ENCODE peak calls at places on chromosomes 16 and 17, in seven cellular contexts. H is hepatocyte, C is lung, R is bronchial epithelial cell, E is BJ, O is upper lobe of right lung, A is endodermal cell. G is an unnamed sample.

GRCh38 chr16:49727611-49728010 is 128.3 kb downstream of the ZNF423 start:
- DNase-seq in E (no peak), R (no peak), H (no peak), C (no peak), A (no peak), O (no peak), G (no peak)

GRCh38 chr16:19980866-19981265 is 92.8 kb downstream of the GPR139 start:
- DNase-seq in A (peak; percentile 74), C (no peak), R (no peak), E (no peak), H (peak; percentile 41), O (no peak), G (no peak)

GRCh38 chr16:80084614-80085013 is 456.2 kb upstream of the DYNLRB2 start:
- DNase-seq in H (peak; percentile 88), O (no peak), A (peak; percentile 82), R (peak; percentile 77), E (no peak), C (no peak), G (no peak)

GRCh38 chr16:8863594-8864424 is 5.0 kb downstream of the CARHSP1 start:
- DNase-seq in R (peak; percentile 47), H (peak; percentile 90), C (no peak), A (peak; percentile 81), O (no peak), E (no peak), G (no peak)

GRCh38 chr17:68840073-68840472 is 115.1 kb downstream of the ABCA8 start:
- DNase-seq in A (no peak), H (no peak), E (no peak), R (no peak), C (no peak), O (no peak), G (no peak)

GRCh38 chr16:88527186-88527936 is 42.8 kb upstream of the ZC3H18 start:
- DNase-seq in A (peak; percentile 95), C (peak; percentile 59), H (peak; percentile 91), O (peak; percentile 83), E (no peak), R (peak; percentile 16), G (no peak)

GRCh38 chr17:79923974-79924638 is 84.9 kb upstream of the CBX4 start:
- DNase-seq in C (no peak), H (peak; percentile 71), A (peak; percentile 99), R (no peak), O (no peak), E (no peak), G (no peak)

GRCh38 chr17:4499431-4500187 is 928 bp downstream of the SPNS2 start:
- DNase-seq in H (no peak), R (no peak), E (no peak), O (no peak), C (no peak), A (peak; percentile 80), G (no peak)

GRCh38 chr16:4538386-4539235 is at the start of gene CDIP1:
- DNase-seq in R (peak; percentile 81), A (peak; percentile 99), C (peak; percentile 97), H (peak; percentile 97), O (peak; percentile 99), E (peak; percentile 64), G (peak; percentile 98)

GRCh38 chr16:15548482-15548891 is 94.5 kb downstream of the MARF1 start:
- DNase-seq in R (peak; percentile 32), C (no peak), H (no peak), E (no peak), A (peak; percentile 59), O (no peak), G (no peak)

GRCh38 chr17:37762669-37763068 is 17.8 kb upstream of the HNF1B start:
- DNase-seq in H (no peak), E (no peak), A (no peak), C (no peak), O (no peak), R (no peak), G (no peak)

GRCh38 chr16:89009343-89010209 is 32.6 kb upstream of the CBFA2T3 start:
- DNase-seq in H (peak; percentile 76), A (peak; percentile 82), C (no peak), O (peak; percentile 64), E (no peak), R (no peak), G (no peak)

GRCh38 chr17:63950940-63951907 is 19.1 kb upstream of the CD79B start:
- DNase-seq in H (peak; percentile 69), O (no peak), C (no peak), A (peak; percentile 95), R (peak; percentile 38), E (no peak), G (no peak)

GRCh38 chr17:64115871-64116534 is 13.9 kb downstream of the ERN1 start:
- DNase-seq in A (peak; percentile 23), C (no peak), E (peak; percentile 46), O (no peak), R (peak; percentile 97), H (no peak), G (no peak)

GRCh38 chr16:85175724-85176233 is 63.5 kb upstream of the CIBAR2 start:
- DNase-seq in O (no peak), A (no peak), R (no peak), E (no peak), C (no peak), H (no peak), G (no peak)

GRCh38 chr16:30429678-30430427 is at the start of gene DCTPP1:
- DNase-seq in O (peak; percentile 95), E (peak; percentile 92), C (peak; percentile 96), A (peak; percentile 97), R (peak; percentile 99), H (peak; percentile 99), G (peak; percentile 98)

GRCh38 chr16:87422106-87422505 is 30.0 kb downstream of the MAP1LC3B start:
- DNase-seq in E (no peak), H (no peak), O (no peak), R (no peak), A (no peak), C (no peak), G (no peak)

GRCh38 chr16:16158741-16159374 is 64.4 kb downstream of the ABCC6 start:
- DNase-seq in C (no peak), O (no peak), A (no peak), H (no peak), R (peak; percentile 13), E (no peak), G (no peak)

GRCh38 chr17:15399443-15399842 is 58.0 kb upstream of the TEKT3 start:
- DNase-seq in A (no peak), H (no peak), O (no peak), R (no peak), E (no peak), C (no peak), G (no peak)

GRCh38 chr16:68353366-68353765 is 42.5 kb downstream of the PRMT7 start:
- DNase-seq in A (no peak), C (no peak), H (no peak), O (no peak), E (no peak), R (no peak), G (no peak)
- H3K36me3 ChIP-seq in A (peaks cover 56% of the 10 kb centered on the region), C (peaks cover 76% of the 10 kb centered on the region), H (no peaks in the 10 kb centered on the region), O (peaks cover 86% of the 10 kb centered on the region), E (peaks cover 47% of the 10 kb centered on the region), R (peaks cover 27% of the 10 kb centered on the region), G (peaks cover 88% of the 10 kb centered on the region)

DNA sequence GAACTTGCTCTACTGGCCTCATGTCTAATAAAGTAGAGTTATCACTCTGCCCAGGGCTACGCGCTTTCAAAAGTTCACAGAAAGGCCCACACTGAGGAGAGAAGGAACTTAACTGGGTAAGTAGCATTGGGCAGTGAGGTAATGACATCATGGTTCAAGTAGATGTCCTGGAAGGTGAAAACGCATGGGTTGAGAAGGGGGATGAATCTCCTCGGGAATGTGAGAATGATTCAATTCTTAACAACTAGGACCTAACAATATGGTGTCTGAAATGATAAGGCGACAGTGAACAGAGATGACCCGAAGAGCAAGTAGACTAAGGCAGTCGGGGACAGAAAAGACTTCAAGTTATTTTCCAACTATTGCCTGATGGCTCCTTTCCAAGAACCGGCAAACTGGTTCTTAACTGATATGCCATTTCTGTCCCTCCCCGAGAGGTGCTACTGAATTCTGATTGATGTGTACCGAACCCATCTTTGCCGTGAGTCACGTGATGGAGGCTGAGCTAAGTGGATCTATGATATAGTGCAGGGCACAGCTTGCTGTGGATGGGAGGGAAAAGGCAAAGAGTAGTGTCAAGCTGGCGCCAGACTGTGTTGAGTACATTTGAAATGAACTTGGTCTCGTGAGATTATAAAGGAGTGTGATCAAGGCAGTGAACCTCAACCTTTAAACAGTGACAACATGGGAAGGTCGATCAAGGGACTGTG is 44.1 kb downstream of the MARCHF10 start:
- DNase-seq in E (no peak), H (no peak), R (no peak), C (no peak), O (no peak), A (peak; percentile 32), G (no peak)
- H3K4me3 ChIP-seq in E (no peak overlapping the region), H (no peak overlapping the region), R (no peak overlapping the region), C (no peak overlapping the region), O (no peak overlapping the region), A (no peak overlapping the region), G (no peak overlapping the region)

GRCh38 chr17:77266213-77266612 is 125.4 kb downstream of the SEC14L1 start:
- DNase-seq in C (no peak), A (peak; percentile 69), E (no peak), H (no peak), O (no peak), R (no peak), G (no peak)

GRCh38 chr17:77264617-77265230 is 124.0 kb downstream of the SEC14L1 start:
- DNase-seq in C (no peak), O (no peak), R (no peak), E (no peak), H (no peak), A (peak; percentile 61), G (no peak)

GRCh38 chr17:77269696-77270681 is 129.2 kb downstream of the SEC14L1 start:
- DNase-seq in O (no peak), R (no peak), C (no peak), E (no peak), H (peak; percentile 44), A (no peak), G (no peak)

GRCh38 chr17:77271421-77271820 is 130.7 kb downstream of the SEC14L1 start:
- DNase-seq in C (no peak), A (no peak), O (no peak), R (no peak), H (no peak), E (no peak), G (no peak)

DNA sequence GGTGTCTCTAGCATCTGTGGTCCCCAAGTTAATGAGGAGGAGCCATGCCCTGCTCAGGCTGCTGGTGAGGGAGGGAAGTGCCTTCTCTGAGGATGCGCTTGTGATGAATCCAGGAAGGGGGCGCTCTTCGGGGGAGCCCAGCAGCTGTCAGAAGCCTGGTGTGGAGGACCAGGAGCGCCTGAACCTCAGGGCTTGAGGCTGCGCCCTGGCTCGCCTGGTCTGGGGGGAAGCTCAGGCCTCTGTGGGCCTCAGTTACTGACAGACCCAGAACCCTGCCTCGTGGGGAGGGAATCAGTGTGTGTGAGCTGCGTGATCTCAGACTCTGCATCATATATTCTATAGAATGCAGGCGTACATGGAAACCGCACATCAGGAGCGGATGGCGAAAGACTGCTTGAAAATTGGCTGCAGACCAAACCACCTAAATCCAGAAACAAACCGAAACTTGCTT is 126.1 kb downstream of the SEC14L1 start:
- DNase-seq in C (no peak), R (peak; percentile 60), A (peak; percentile 92), O (no peak), E (no peak), H (no peak), G (no peak)
- TF ChIP-seq CTCF in C (no peak), R (peak; percentile 53), A (peak; percentile 70), O (no peak), E (peak; percentile 14), H (peak; percentile 16), G (no peak)

DNA sequence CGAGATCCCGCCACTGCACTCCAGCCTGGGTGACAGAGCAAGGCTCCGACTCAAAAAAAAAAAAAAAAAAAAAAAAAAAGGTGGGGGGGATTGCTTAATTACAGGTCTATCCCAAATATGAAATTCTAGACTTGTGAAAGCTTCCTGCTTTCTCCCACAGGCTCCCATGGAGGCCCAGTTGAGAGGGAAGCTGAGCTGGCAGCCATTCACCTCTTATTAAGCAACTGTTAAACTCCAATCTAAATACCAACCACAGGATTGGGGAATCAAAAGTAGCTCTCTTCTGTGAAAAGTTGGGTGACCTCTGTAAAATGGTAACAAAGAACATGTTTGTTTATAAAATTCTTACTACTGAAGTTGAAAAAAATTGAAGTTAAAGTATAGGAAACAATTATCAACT is 45.8 kb upstream of the STAC2 start:
- DNase-seq in E (no peak), H (no peak), R (no peak), O (no peak), C (no peak), A (no peak), G (no peak)
- H3K36me3 ChIP-seq in E (peaks cover 4% of the 10 kb centered on the region), H (no peaks in the 10 kb centered on the region), R (peaks cover 4% of the 10 kb centered on the region), O (peaks cover 70% of the 10 kb centered on the region), C (peaks cover 17% of the 10 kb centered on the region), A (peaks cover 14% of the 10 kb centered on the region), G (no peaks in the 10 kb centered on the region)